ENCODE peak calls at places on chromosome 18, in eight cellular contexts. V is dorsolateral prefrontal cortex, T is tibial artery, S is body of pancreas, D is HepG2, J is astrocyte, Y is right lobe of liver, R is sigmoid colon. L is an unnamed sample. For H3K27me3, the result is how much of the 10 kb centered on the place peaks cover.

GRCh38 chr18:11246466-11246865 is 97.1 kb upstream of the PIEZO2 start:
- DNase-seq in S (no peak), D (no peak), R (no peak), T (no peak), V (no peak), Y (no peak), J (no peak), L (no peak)

GRCh38 chr18:59779979-59780378 is 82.8 kb upstream of the CCBE1 start:
- DNase-seq in T (no peak), D (no peak), Y (no peak), S (no peak), J (peak), R (no peak), V (no peak), L (peak)

GRCh38 chr18:35407871-35408481 is 30.8 kb upstream of the ZNF396 start:
- DNase-seq in R (no peak), J (peak), D (peak), V (no peak), T (no peak), S (peak), Y (no peak), L (peak)

GRCh38 chr18:10927290-10927979 is 221.9 kb downstream of the PIEZO2 start:
- DNase-seq in J (peak), S (no peak), D (no peak), T (no peak), Y (no peak), V (no peak), R (no peak), L (no peak)

GRCh38 chr18:32439802-32440201 is 30.9 kb downstream of the GAREM1 start:
- DNase-seq in R (no peak), T (no peak), V (peak), J (no peak), S (peak), Y (no peak), D (no peak), L (peak)

GRCh38 chr18:23875966-23876365 is 138.6 kb upstream of the TTC39C start:
- DNase-seq in J (no peak), D (no peak), T (no peak), V (no peak), R (no peak), Y (no peak), S (no peak), L (peak)

GRCh38 chr18:10558243-10558966 is 32.6 kb downstream of the NAPG start:
- DNase-seq in S (no peak), D (no peak), J (no peak), Y (no peak), V (no peak), T (no peak), R (no peak), L (peak)

GRCh38 chr18:136433-136832 is 21.9 kb upstream of the USP14 start:
- DNase-seq in D (peak), J (no peak), S (no peak), R (no peak), T (no peak), Y (no peak), V (no peak), L (no peak)

GRCh38 chr18:11880586-11881304 is 27.4 kb downstream of the MPPE1 start:
- DNase-seq in S (no peak), T (peak), R (no peak), J (no peak), Y (no peak), D (no peak), V (no peak), L (no peak)

GRCh38 chr18:76803814-76804213 is 18.5 kb upstream of the ZNF236 start:
- DNase-seq in J (peak), D (peak), Y (no peak), T (peak), R (peak), V (peak), S (peak), L (peak)

GRCh38 chr18:46224181-46224775 is 120.1 kb downstream of the HAUS1 start:
- DNase-seq in S (no peak), T (no peak), Y (no peak), J (peak), V (no peak), R (no peak), D (no peak), L (peak)

GRCh38 chr18:48680871-48681270 is 142.0 kb downstream of the CTIF start:
- DNase-seq in V (peak), Y (peak), J (no peak), S (peak), D (no peak), T (peak), R (peak), L (no peak)
- TF ChIP-seq CTCF in V (no peak), Y (no peak), J (no peak), S (no peak), D (no peak), T (peak), R (no peak), L (no peak)

GRCh38 chr18:3266062-3266608 is 4.2 kb downstream of the MYL12B start:
- DNase-seq in V (no peak), R (no peak), S (peak), Y (no peak), T (no peak), D (no peak), J (no peak), L (peak)
- H3K4me3 ChIP-seq in V (no peak), R (no peak), S (no peak), Y (no peak), T (no peak), D (peak), J (no peak), L (no peak)

DNA sequence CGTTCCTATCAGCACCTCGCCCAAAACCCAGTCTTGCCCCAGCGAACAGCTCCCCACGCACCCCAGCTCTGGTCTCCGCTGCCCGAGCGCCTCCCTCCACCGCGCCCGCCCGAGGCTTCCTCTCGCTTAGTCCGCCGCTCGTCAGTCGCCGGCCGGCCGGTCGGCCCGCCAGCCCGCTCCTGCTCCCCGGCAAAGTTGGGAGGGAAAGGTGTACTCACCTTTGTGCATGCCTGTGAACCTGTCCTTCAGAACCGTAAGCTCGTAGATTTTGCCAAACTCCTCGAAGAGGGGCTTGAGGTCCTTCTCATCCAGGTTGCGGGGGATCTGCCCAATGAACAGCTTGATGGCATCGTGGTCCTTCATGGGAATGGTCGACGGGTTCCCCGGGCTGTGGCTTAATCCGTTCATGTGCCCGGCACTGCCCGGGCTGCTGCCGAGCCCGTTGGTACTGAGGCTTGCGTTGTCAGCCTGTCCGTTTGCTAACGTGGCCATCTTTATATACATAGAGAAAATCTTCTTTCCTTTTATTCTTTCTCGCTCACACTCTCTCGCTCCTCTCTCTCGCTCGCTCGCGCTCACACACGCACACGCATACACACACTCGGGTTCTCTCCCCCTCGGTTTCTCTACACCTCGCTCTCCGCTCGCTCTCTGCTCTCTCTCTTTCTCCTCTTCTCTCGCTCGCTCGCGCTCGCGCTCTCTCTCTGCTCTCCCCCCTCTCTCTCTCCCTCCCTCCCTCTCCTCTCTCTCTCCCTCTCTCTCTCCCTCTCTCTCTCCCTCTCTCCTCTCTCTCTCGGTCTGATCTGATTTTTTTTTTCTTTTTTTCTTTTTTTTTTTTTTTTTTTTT is at the start of gene CELF4:
- DNase-seq in D (no peak), S (peak), R (peak), T (no peak), J (no peak), Y (no peak), V (peak), L (peak)
- H3K27me3 ChIP-seq in D (under half), S (under half), R (half or more), T (under half), J (under half), Y (under half), V (under half), L (under half)

DNA sequence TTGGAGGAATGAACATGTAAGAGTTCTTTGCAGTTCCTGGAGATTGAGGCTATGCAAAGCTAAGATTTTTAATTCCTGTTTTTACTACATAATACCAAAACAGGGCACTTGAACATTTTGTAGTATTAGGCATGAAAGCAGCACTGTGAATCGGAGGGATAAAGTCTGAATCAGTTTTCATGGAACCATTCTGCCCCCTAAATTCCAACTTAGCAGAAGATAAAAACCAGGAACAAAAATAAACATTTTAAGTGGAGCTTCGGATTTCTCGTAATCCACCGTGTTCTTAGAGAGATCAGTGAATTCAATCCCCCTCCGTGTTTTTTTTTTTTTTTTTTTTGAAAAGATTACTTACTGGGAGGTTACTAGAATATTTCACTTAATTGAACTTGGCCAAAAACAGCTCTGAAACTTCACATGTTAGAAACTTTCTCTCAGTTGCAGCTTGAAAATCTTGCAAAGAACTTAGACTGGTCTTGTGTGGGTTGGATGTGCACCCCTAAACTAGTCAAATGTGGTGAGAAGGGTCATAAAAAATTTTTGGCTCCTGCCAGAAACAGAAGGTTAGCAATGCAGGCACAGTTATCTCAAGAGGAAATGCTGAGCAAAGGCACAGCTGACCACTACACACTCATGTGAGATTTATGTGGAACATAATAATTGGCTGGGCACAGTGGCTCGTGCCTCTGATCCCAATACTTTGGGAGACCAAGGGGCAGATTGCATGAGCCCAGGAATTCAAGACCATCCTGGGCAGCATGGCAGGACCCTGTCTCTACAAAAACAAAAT is 145.4 kb upstream of the RNF152 start:
- DNase-seq in D (no peak), T (no peak), Y (no peak), S (no peak), V (no peak), J (peak), R (no peak), L (no peak)
- TF ChIP-seq CTCF in D (no peak), T (no peak), Y (no peak), S (no peak), V (no peak), J (no peak), R (no peak), L (no peak)

DNA sequence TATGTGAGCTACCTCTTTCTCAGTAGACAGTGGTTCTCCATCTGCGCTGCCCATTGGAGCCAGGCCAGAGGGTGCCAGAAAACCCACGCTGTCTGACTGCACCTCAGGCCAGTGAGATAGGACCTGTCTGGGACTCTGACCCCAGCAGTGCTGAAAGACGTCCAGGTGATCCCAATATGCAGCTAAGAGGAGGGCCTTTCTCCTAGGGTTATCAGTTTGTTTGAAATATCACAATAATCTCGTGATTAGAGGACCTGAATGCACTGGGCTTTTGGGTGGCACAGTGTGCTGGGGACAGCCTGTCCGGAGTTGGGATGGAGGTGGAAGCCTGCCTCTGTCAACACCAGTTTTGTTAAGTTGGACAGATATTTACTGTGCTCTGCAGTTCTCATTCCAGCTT is 216.3 kb downstream of the LDLRAD4 start:
- DNase-seq in J (no peak), R (peak), V (no peak), Y (peak), D (no peak), T (peak), S (no peak), L (no peak)
- H3K4me3 ChIP-seq in J (no peak), R (no peak), V (no peak), Y (no peak), D (no peak), T (no peak), S (no peak), L (no peak)

GRCh38 chr18:61833387-61833786 is 59.4 kb downstream of the RNF152 start:
- DNase-seq in V (no peak), D (no peak), T (no peak), S (no peak), Y (no peak), R (no peak), J (peak), L (no peak)
- H3K27me3 ChIP-seq in V (under half), D (under half), T (under half), S (under half), Y (under half), R (under half), J (under half), L (under half)